ENCODE peak calls at places on chromosome 11, in eight cellular contexts. N, W, Q, I, L, B, D and C are unnamed samples.
A peak's percentile ranks its signal among the peaks of the same experiment; 100 is the strongest.

GRCh38 chr11:27085605-27086004 is 45.0 kb downstream of the BBOX1 start:
- DNase-seq in N (no peak), W (no peak), Q (no peak), I (no peak), L (no peak), B (no peak), D (no peak), C (peak; percentile 9)

GRCh38 chr11:61505640-61506155 is 2.9 kb upstream of the LRRC10B start:
- DNase-seq in N (peak; percentile 57), W (no peak), Q (no peak), I (no peak), L (no peak), B (no peak), D (peak; percentile 6), C (no peak)

GRCh38 chr11:125481531-125481930 is 14.5 kb downstream of the FEZ1 start:
- DNase-seq in N (no peak), W (no peak), Q (no peak), I (no peak), L (no peak), B (no peak), D (no peak), C (no peak)

GRCh38 chr11:36361901-36362391 is 65.9 kb downstream of the PRR5L start:
- DNase-seq in N (peak; percentile 59), W (peak; percentile 94), Q (no peak), I (no peak), L (no peak), B (no peak), D (peak; percentile 93), C (peak; percentile 84)

GRCh38 chr11:4388221-4388620 is 5.3 kb downstream of the TRIM21 start:
- DNase-seq in N (no peak), W (no peak), Q (no peak), I (no peak), L (no peak), B (no peak), D (no peak), C (no peak)

GRCh38 chr11:11265994-11266606 is 87.0 kb downstream of the CSNK2A3 start:
- DNase-seq in N (peak; percentile 62), W (peak; percentile 6), Q (peak; percentile 56), I (peak; percentile 70), L (no peak), B (peak; percentile 74), D (no peak), C (peak; percentile 13)

GRCh38 chr11:44622721-44623258 is 57.3 kb downstream of the CD82 start:
- DNase-seq in N (no peak), W (no peak), Q (peak; percentile 10), I (peak; percentile 3), L (no peak), B (no peak), D (no peak), C (no peak)

GRCh38 chr11:130721736-130722135 is 194.5 kb downstream of the SNX19 start:
- DNase-seq in N (peak; percentile 79), W (peak; percentile 74), Q (no peak), I (no peak), L (no peak), B (no peak), D (no peak), C (peak; percentile 88)

GRCh38 chr11:126355926-126356897 is 726 bp downstream of the ST3GAL4 start:
- DNase-seq in N (peak; percentile 68), W (no peak), Q (no peak), I (peak; percentile 33), L (no peak), B (peak; percentile 47), D (peak; percentile 55), C (no peak)

GRCh38 chr11:79045811-79046304 is 395.0 kb downstream of the TENM4 start:
- DNase-seq in N (peak; percentile 26), W (no peak), Q (no peak), I (no peak), L (no peak), B (no peak), D (peak; percentile 20), C (no peak)

GRCh38 chr11:87819141-87819540 is 356.1 kb downstream of the RAB38 start:
- DNase-seq in N (peak; percentile 1), W (peak; percentile 1), Q (no peak), I (no peak), L (no peak), B (no peak), D (no peak), C (peak; percentile 1)

GRCh38 chr11:129013737-129014475 is 71.2 kb upstream of the TP53AIP1 start:
- DNase-seq in N (no peak), W (no peak), Q (no peak), I (no peak), L (no peak), B (no peak), D (no peak), C (no peak)

GRCh38 chr11:117722074-117722473 is 74.9 kb downstream of the DSCAML1 start:
- DNase-seq in N (no peak), W (no peak), Q (no peak), I (no peak), L (no peak), B (no peak), D (no peak), C (no peak)

GRCh38 chr11:44709281-44709562 is 17.5 kb upstream of the TSPAN18 start:
- DNase-seq in N (peak; percentile 90), W (no peak), Q (no peak), I (no peak), L (no peak), B (no peak), D (no peak), C (no peak)

GRCh38 chr11:73178092-73178539 is 36.0 kb upstream of the FCHSD2 start:
- DNase-seq in N (peak; percentile 88), W (peak; percentile 65), Q (peak; percentile 82), I (peak; percentile 79), L (peak; percentile 34), B (peak; percentile 85), D (peak; percentile 82), C (peak; percentile 89)

GRCh38 chr11:72426054-72426757 is 8.1 kb downstream of the CLPB start:
- DNase-seq in N (no peak), W (no peak), Q (no peak), I (no peak), L (no peak), B (no peak), D (no peak), C (no peak)

GRCh38 chr11:12856338-12856737 is 152.8 kb upstream of the RASSF10 start:
- DNase-seq in N (no peak), W (no peak), Q (no peak), I (no peak), L (no peak), B (no peak), D (no peak), C (no peak)

GRCh38 chr11:108672113-108672512 is 7.2 kb downstream of the DDX10 start:
- DNase-seq in N (peak; percentile 21), W (peak; percentile 61), Q (no peak), I (no peak), L (no peak), B (no peak), D (peak; percentile 9), C (peak; percentile 71)

GRCh38 chr11:69486773-69487266 is 5.4 kb downstream of the LINC01488 start:
- DNase-seq in N (no peak), W (no peak), Q (no peak), I (no peak), L (no peak), B (no peak), D (no peak), C (no peak)

GRCh38 chr11:76161261-76161961 is 44.9 kb downstream of the WNT11 start:
- DNase-seq in N (no peak), W (no peak), Q (no peak), I (peak; percentile 78), L (no peak), B (no peak), D (no peak), C (peak; percentile 52)

GRCh38 chr11:70490723-70491558 is 92.6 kb downstream of the CTTN start:
- DNase-seq in N (no peak), W (no peak), Q (no peak), I (no peak), L (no peak), B (no peak), D (no peak), C (no peak)

GRCh38 chr11:63613517-63614135 is 607 bp downstream of the PLAAT3 start:
- DNase-seq in N (no peak), W (no peak), Q (peak; percentile 44), I (peak; percentile 15), L (no peak), B (peak; percentile 64), D (no peak), C (no peak)
- TF ChIP-seq CTCF in N (no peak), W (no peak), Q (no peak), I (no peak), L (no peak), B (no peak), D (no peak), C (no peak)

DNA sequence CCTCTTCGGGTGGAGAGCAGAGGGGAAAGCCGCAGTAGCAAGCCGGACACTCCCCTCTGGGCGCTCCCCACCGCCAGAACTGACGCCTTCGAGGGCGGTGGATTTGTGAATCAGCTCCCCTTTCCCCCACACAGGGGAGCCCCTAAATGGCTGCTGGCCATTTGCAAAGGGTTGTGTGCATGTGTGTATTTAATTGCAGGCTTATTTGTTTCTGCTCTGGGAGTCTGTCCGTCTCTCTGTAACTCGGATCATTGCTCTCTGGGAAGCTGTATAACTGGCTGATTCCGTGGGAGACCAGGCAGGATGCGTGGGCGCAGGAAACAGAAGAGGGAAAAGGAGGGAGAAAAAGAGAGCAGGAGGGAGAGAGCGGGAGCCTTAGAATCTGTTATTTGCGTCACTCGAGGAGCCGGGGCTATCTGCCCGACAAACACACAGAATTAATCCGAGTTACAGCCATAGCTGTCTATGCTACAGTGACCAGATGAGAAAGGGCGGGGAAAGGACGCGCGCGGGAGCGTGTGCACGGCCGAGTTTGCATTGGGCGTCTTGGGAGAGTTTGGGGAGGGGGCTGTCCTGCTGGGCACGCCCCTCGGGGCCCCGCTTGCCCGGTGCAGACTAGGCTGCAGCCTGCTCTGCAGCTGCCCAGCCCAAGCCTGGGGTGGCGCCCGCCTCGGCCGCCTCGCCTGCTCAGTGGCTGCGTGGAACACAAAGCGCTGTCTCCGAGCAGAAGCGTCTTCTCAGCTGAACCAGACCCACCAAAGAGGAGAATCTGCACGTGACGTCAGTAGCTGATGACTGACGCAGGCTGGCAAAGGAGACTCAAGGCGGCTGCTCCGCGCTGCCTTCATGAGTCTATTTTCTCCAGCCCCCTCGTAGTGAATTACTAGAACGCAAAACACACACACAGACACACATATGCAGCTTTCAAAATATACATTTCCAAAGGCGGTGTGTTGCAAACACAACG is 105.3 kb upstream of the HSD17B12 start:
- DNase-seq in N (no peak), W (peak; percentile 36), Q (no peak), I (peak; percentile 71), L (no peak), B (peak; percentile 53), D (peak; percentile 55), C (peak; percentile 68)
- TF ChIP-seq CTCF in N (no peak), W (no peak), Q (no peak), I (no peak), L (no peak), B (no peak), D (peak; percentile 11), C (no peak)

GRCh38 chr11:47980907-47981621 is 705 bp downstream of the PTPRJ start:
- DNase-seq in N (no peak), W (no peak), Q (peak; percentile 65), I (peak; percentile 45), L (no peak), B (peak; percentile 35), D (peak; percentile 27), C (peak; percentile 41)
- TF ChIP-seq CTCF in N (no peak), W (peak; percentile 11), Q (no peak), I (peak; percentile 20), L (no peak), B (no peak), D (peak; percentile 63), C (no peak)

DNA sequence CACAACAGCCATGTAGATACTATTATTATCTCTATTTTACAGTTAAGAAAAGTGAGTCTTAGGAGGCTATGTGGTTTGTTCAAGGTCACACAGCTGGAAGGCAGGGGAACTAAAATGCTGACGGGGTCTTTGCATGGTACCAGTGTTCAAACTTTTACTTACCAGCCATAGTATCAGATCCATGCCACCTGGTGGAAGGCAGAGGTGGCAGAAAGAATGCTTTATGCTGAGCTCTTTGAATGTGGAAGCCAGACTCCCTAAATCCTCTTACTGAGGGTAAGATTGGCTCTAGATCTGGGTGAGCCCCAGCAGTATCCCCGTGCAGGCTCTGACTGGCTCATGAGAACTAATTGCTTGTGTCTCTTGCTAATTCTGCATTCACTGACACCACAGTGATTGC is 54.3 kb upstream of the NAV2 start:
- DNase-seq in N (peak; percentile 24), W (no peak), Q (no peak), I (peak; percentile 19), L (no peak), B (no peak), D (no peak), C (no peak)
- TF ChIP-seq CTCF in N (no peak), W (peak; percentile 44), Q (peak; percentile 8), I (peak; percentile 1), L (no peak), B (no peak), D (peak; percentile 46), C (peak; percentile 25)